ENCODE peak calls at places on chromosomes 13 and 19, in eight cellular contexts. One of them, this sample, is unnamed.

GRCh38 chr13:99908129-99908805 is 63.3 kb downstream of the ZIC5 start:
- DNase-seq in hepatocyte: no peak
- DNase-seq in BJ: no peak
- DNase-seq in foreskin keratinocyte: peak; percentile 25
- DNase-seq in amniotic stem cell: no peak
- DNase-seq in left ventricle myocardium superior: no peak
- DNase-seq in stimulated activated CD4-positive, alpha-beta T cell treated with anti-CD3 and anti-CD28 coated beads, Interleukin-15, amount 100 ng/mL, for 24 hours: no peak
- DNase-seq in pons: no peak
- DNase-seq in this sample: no peak

GRCh38 chr19:50705422-50706019 is 14.1 kb downstream of the SHANK1 start:
- DNase-seq in hepatocyte: peak; percentile 61
- DNase-seq in BJ: no peak
- DNase-seq in foreskin keratinocyte: peak; percentile 45
- DNase-seq in amniotic stem cell: peak; percentile 77
- DNase-seq in left ventricle myocardium superior: no peak
- DNase-seq in stimulated activated CD4-positive, alpha-beta T cell treated with anti-CD3 and anti-CD28 coated beads, Interleukin-15, amount 100 ng/mL, for 24 hours: peak; percentile 54
- DNase-seq in pons: no peak
- DNase-seq in this sample: peak; percentile 18

GRCh38 chr13:25992076-25992475 is 59.7 kb downstream of the SHISA2 start:
- DNase-seq in hepatocyte: no peak
- DNase-seq in BJ: no peak
- DNase-seq in foreskin keratinocyte: no peak
- DNase-seq in amniotic stem cell: peak; percentile 9
- DNase-seq in left ventricle myocardium superior: no peak
- DNase-seq in stimulated activated CD4-positive, alpha-beta T cell treated with anti-CD3 and anti-CD28 coated beads, Interleukin-15, amount 100 ng/mL, for 24 hours: no peak
- DNase-seq in pons: no peak
- DNase-seq in this sample: no peak

GRCh38 chr19:21604941-21605548 is 99.6 kb downstream of the ZNF429 start:
- DNase-seq in hepatocyte: no peak
- DNase-seq in BJ: no peak
- DNase-seq in foreskin keratinocyte: peak; percentile 77
- DNase-seq in amniotic stem cell: no peak
- DNase-seq in left ventricle myocardium superior: no peak
- DNase-seq in stimulated activated CD4-positive, alpha-beta T cell treated with anti-CD3 and anti-CD28 coated beads, Interleukin-15, amount 100 ng/mL, for 24 hours: no peak
- DNase-seq in pons: no peak
- DNase-seq in this sample: no peak

GRCh38 chr13:35909837-35910236 is 221.3 kb downstream of the DCLK1 start:
- DNase-seq in hepatocyte: no peak
- DNase-seq in BJ: no peak
- DNase-seq in foreskin keratinocyte: peak; percentile 6
- DNase-seq in amniotic stem cell: no peak
- DNase-seq in left ventricle myocardium superior: no peak
- DNase-seq in stimulated activated CD4-positive, alpha-beta T cell treated with anti-CD3 and anti-CD28 coated beads, Interleukin-15, amount 100 ng/mL, for 24 hours: no peak
- DNase-seq in pons: no peak
- DNase-seq in this sample: no peak

GRCh38 chr19:33679696-33680095 is 57.9 kb downstream of the CHST8 start:
- DNase-seq in hepatocyte: no peak
- DNase-seq in BJ: no peak
- DNase-seq in foreskin keratinocyte: no peak
- DNase-seq in amniotic stem cell: no peak
- DNase-seq in left ventricle myocardium superior: no peak
- DNase-seq in stimulated activated CD4-positive, alpha-beta T cell treated with anti-CD3 and anti-CD28 coated beads, Interleukin-15, amount 100 ng/mL, for 24 hours: no peak
- DNase-seq in pons: no peak
- DNase-seq in this sample: no peak

GRCh38 chr19:30480097-30480496 is 107.9 kb downstream of the ZNF536 start:
- DNase-seq in hepatocyte: no peak
- DNase-seq in BJ: no peak
- DNase-seq in foreskin keratinocyte: no peak
- DNase-seq in amniotic stem cell: no peak
- DNase-seq in left ventricle myocardium superior: no peak
- DNase-seq in stimulated activated CD4-positive, alpha-beta T cell treated with anti-CD3 and anti-CD28 coated beads, Interleukin-15, amount 100 ng/mL, for 24 hours: no peak
- DNase-seq in pons: no peak
- DNase-seq in this sample: no peak

GRCh38 chr19:46785054-46785979 is 3.1 kb downstream of the SLC1A5 start:
- DNase-seq in hepatocyte: no peak
- DNase-seq in BJ: no peak
- DNase-seq in foreskin keratinocyte: no peak
- DNase-seq in amniotic stem cell: no peak
- DNase-seq in left ventricle myocardium superior: no peak
- DNase-seq in stimulated activated CD4-positive, alpha-beta T cell treated with anti-CD3 and anti-CD28 coated beads, Interleukin-15, amount 100 ng/mL, for 24 hours: peak; percentile 20
- DNase-seq in pons: no peak
- DNase-seq in this sample: no peak

GRCh38 chr19:45560038-45560437 is 24.6 kb downstream of the OPA3 start:
- DNase-seq in hepatocyte: no peak
- DNase-seq in BJ: no peak
- DNase-seq in foreskin keratinocyte: no peak
- DNase-seq in amniotic stem cell: no peak
- DNase-seq in left ventricle myocardium superior: no peak
- DNase-seq in stimulated activated CD4-positive, alpha-beta T cell treated with anti-CD3 and anti-CD28 coated beads, Interleukin-15, amount 100 ng/mL, for 24 hours: no peak
- DNase-seq in pons: no peak
- DNase-seq in this sample: no peak

This sample was measured in kidney epithelial cell.